ENCODE peak calls at places on chromosomes 5 and 9, in six cellular contexts. One of them, this sample, is unnamed.

GRCh38 chr5:83095163-83095972 is 18.0 kb downstream of the XRCC4 start:
- DNase-seq in trophoblast cell: no peak
- DNase-seq in IMR-90: no peak
- DNase-seq in mesendoderm: no peak
- DNase-seq in mesenchymal stem cell: no peak
- DNase-seq in H1: no peak
- DNase-seq in this sample: no peak

GRCh38 chr5:41587668-41588067 is 77.3 kb upstream of the PLCXD3 start:
- DNase-seq in IMR-90: no peak
- DNase-seq in mesendoderm: no peak
- DNase-seq in trophoblast cell: no peak
- DNase-seq in H1: no peak
- DNase-seq in mesenchymal stem cell: no peak
- DNase-seq in this sample: no peak

GRCh38 chr5:74326571-74327338 is 313.8 kb downstream of the ENC1 start:
- DNase-seq in H1: no peak
- DNase-seq in trophoblast cell: peak; percentile 77
- DNase-seq in mesenchymal stem cell: peak; percentile 89
- DNase-seq in mesendoderm: peak; percentile 78
- DNase-seq in IMR-90: peak; percentile 96
- DNase-seq in this sample: no peak

GRCh38 chr9:125548141-125548540 is 158.9 kb downstream of the MAPKAP1 start:
- DNase-seq in H1: no peak
- DNase-seq in IMR-90: no peak
- DNase-seq in mesenchymal stem cell: no peak
- DNase-seq in trophoblast cell: no peak
- DNase-seq in mesendoderm: no peak
- DNase-seq in this sample: no peak

GRCh38 chr9:127166651-127167524 is 44.5 kb upstream of the ANGPTL2 start:
- DNase-seq in IMR-90: peak; percentile 36
- DNase-seq in mesendoderm: no peak
- DNase-seq in H1: no peak
- DNase-seq in trophoblast cell: no peak
- DNase-seq in mesenchymal stem cell: no peak
- DNase-seq in this sample: no peak

GRCh38 chr5:32642276-32643002 is 57.1 kb downstream of the SUB1 start:
- DNase-seq in trophoblast cell: no peak
- DNase-seq in IMR-90: peak; percentile 61
- DNase-seq in mesendoderm: no peak
- DNase-seq in H1: no peak
- DNase-seq in mesenchymal stem cell: peak; percentile 6
- DNase-seq in this sample: no peak

GRCh38 chr9:119905706-119906105 is 536.5 kb upstream of the BRINP1 start:
- DNase-seq in mesendoderm: peak; percentile 21
- DNase-seq in IMR-90: no peak
- DNase-seq in H1: no peak
- DNase-seq in mesenchymal stem cell: no peak
- DNase-seq in trophoblast cell: no peak
- DNase-seq in this sample: no peak

GRCh38 chr5:123964916-123965315 is 452.9 kb downstream of the CSNK1G3 start:
- DNase-seq in mesenchymal stem cell: no peak
- DNase-seq in IMR-90: no peak
- DNase-seq in trophoblast cell: peak; percentile 4
- DNase-seq in H1: no peak
- DNase-seq in mesendoderm: no peak
- DNase-seq in this sample: no peak

GRCh38 chr5:106415541-106415940 is 1255.2 kb downstream of the EFNA5 start:
- DNase-seq in IMR-90: peak; percentile 89
- DNase-seq in mesenchymal stem cell: peak; percentile 66
- DNase-seq in H1: no peak
- DNase-seq in trophoblast cell: peak; percentile 62
- DNase-seq in mesendoderm: no peak
- DNase-seq in this sample: no peak

GRCh38 chr5:157473383-157474370 is 13.7 kb downstream of the NIPAL4 start:
- DNase-seq in mesenchymal stem cell: peak; percentile 80
- DNase-seq in IMR-90: peak; percentile 87
- DNase-seq in trophoblast cell: peak; percentile 70
- DNase-seq in H1: no peak
- DNase-seq in mesendoderm: no peak
- DNase-seq in this sample: no peak

GRCh38 chr9:17609312-17610005 is 30.6 kb downstream of the SH3GL2 start:
- DNase-seq in mesenchymal stem cell: no peak
- DNase-seq in mesendoderm: no peak
- DNase-seq in IMR-90: no peak
- DNase-seq in trophoblast cell: no peak
- DNase-seq in H1: no peak
- DNase-seq in this sample: no peak

GRCh38 chr9:121009657-121010056 is 40.4 kb downstream of the C5 start:
- DNase-seq in mesenchymal stem cell: no peak
- DNase-seq in trophoblast cell: no peak
- DNase-seq in mesendoderm: no peak
- DNase-seq in IMR-90: no peak
- DNase-seq in H1: no peak
- DNase-seq in this sample: no peak

GRCh38 chr9:105436753-105437152 is 11.1 kb upstream of the FSD1L start:
- DNase-seq in trophoblast cell: no peak
- DNase-seq in H1: no peak
- DNase-seq in mesenchymal stem cell: no peak
- DNase-seq in mesendoderm: no peak
- DNase-seq in IMR-90: no peak
- DNase-seq in this sample: no peak

GRCh38 chr9:94971378-94972131 is 245.1 kb downstream of the AOPEP start:
- DNase-seq in H1: no peak
- DNase-seq in IMR-90: no peak
- DNase-seq in mesendoderm: no peak
- DNase-seq in mesenchymal stem cell: no peak
- DNase-seq in trophoblast cell: no peak
- DNase-seq in this sample: no peak

GRCh38 chr9:125910286-125910685 is 163.1 kb downstream of the PBX3 start:
- DNase-seq in IMR-90: no peak
- DNase-seq in trophoblast cell: no peak
- DNase-seq in H1: no peak
- DNase-seq in mesenchymal stem cell: no peak
- DNase-seq in mesendoderm: no peak
- DNase-seq in this sample: no peak

GRCh38 chr9:95999390-95999789 is 123.9 kb downstream of the ERCC6L2 start:
- DNase-seq in mesendoderm: no peak
- DNase-seq in H1: no peak
- DNase-seq in trophoblast cell: no peak
- DNase-seq in mesenchymal stem cell: no peak
- DNase-seq in IMR-90: no peak
- DNase-seq in this sample: no peak

GRCh38 chr9:78566521-78566920 is 269.6 kb downstream of the PSAT1 start:
- DNase-seq in trophoblast cell: no peak
- DNase-seq in mesendoderm: no peak
- DNase-seq in mesenchymal stem cell: no peak
- DNase-seq in IMR-90: no peak
- DNase-seq in H1: no peak
- DNase-seq in this sample: no peak

GRCh38 chr5:68255305-68256130 is 40.0 kb downstream of the PIK3R1 start:
- DNase-seq in trophoblast cell: no peak
- DNase-seq in mesendoderm: no peak
- DNase-seq in IMR-90: no peak
- DNase-seq in H1: no peak
- DNase-seq in mesenchymal stem cell: no peak
- DNase-seq in this sample: no peak

GRCh38 chr5:371811-372555 is 50.5 kb downstream of the AHRR start:
- DNase-seq in IMR-90: no peak
- DNase-seq in trophoblast cell: no peak
- DNase-seq in mesenchymal stem cell: no peak
- DNase-seq in mesendoderm: no peak
- DNase-seq in H1: peak; percentile 42
- DNase-seq in this sample: no peak

GRCh38 chr5:42858031-42858643 is 46.4 kb upstream of the SELENOP start:
- DNase-seq in mesenchymal stem cell: no peak
- DNase-seq in mesendoderm: no peak
- DNase-seq in IMR-90: no peak
- DNase-seq in H1: no peak
- DNase-seq in trophoblast cell: no peak
- DNase-seq in this sample: no peak

GRCh38 chr9:94870793-94871558 is 144.5 kb downstream of the AOPEP start:
- DNase-seq in mesenchymal stem cell: peak; percentile 54
- DNase-seq in trophoblast cell: peak; percentile 94
- DNase-seq in H1: peak; percentile 26
- DNase-seq in mesendoderm: peak; percentile 58
- DNase-seq in IMR-90: no peak
- DNase-seq in this sample: no peak

GRCh38 chr5:131634666-131634995 is 398 bp downstream of the RAPGEF6 start:
- DNase-seq in H1: peak; percentile 75
- DNase-seq in trophoblast cell: peak; percentile 60
- DNase-seq in mesenchymal stem cell: peak; percentile 77
- DNase-seq in mesendoderm: peak; percentile 90
- DNase-seq in IMR-90: peak; percentile 46
- DNase-seq in this sample: peak; percentile 67

GRCh38 chr5:142422426-142422825 is 97.6 kb upstream of the SPRY4 start:
- DNase-seq in mesenchymal stem cell: peak; percentile 67
- DNase-seq in trophoblast cell: no peak
- DNase-seq in H1: no peak
- DNase-seq in IMR-90: peak; percentile 85
- DNase-seq in mesendoderm: no peak
- DNase-seq in this sample: no peak

GRCh38 chr9:110650261-110650660 is 18.3 kb upstream of the MUSK start:
- DNase-seq in IMR-90: peak; percentile 93
- DNase-seq in mesendoderm: no peak
- DNase-seq in H1: no peak
- DNase-seq in trophoblast cell: no peak
- DNase-seq in mesenchymal stem cell: peak; percentile 90
- DNase-seq in this sample: no peak

GRCh38 chr9:132879443-132880310 is 979 bp downstream of the SPACA9 start:
- DNase-seq in mesenchymal stem cell: peak; percentile 8
- DNase-seq in H1: no peak
- DNase-seq in mesendoderm: no peak
- DNase-seq in IMR-90: no peak
- DNase-seq in trophoblast cell: peak; percentile 44
- DNase-seq in this sample: no peak

GRCh38 chr5:1182360-1182632 is 19.1 kb upstream of the SLC6A19 start:
- DNase-seq in IMR-90: no peak
- DNase-seq in H1: no peak
- DNase-seq in mesendoderm: no peak
- DNase-seq in trophoblast cell: no peak
- DNase-seq in mesenchymal stem cell: no peak
- DNase-seq in this sample: no peak

GRCh38 chr9:38067892-38068615 is 973 bp downstream of the SHB start:
- DNase-seq in mesenchymal stem cell: no peak
- DNase-seq in mesendoderm: no peak
- DNase-seq in trophoblast cell: no peak
- DNase-seq in IMR-90: no peak
- DNase-seq in H1: peak; percentile 59
- DNase-seq in this sample: no peak

DNA sequence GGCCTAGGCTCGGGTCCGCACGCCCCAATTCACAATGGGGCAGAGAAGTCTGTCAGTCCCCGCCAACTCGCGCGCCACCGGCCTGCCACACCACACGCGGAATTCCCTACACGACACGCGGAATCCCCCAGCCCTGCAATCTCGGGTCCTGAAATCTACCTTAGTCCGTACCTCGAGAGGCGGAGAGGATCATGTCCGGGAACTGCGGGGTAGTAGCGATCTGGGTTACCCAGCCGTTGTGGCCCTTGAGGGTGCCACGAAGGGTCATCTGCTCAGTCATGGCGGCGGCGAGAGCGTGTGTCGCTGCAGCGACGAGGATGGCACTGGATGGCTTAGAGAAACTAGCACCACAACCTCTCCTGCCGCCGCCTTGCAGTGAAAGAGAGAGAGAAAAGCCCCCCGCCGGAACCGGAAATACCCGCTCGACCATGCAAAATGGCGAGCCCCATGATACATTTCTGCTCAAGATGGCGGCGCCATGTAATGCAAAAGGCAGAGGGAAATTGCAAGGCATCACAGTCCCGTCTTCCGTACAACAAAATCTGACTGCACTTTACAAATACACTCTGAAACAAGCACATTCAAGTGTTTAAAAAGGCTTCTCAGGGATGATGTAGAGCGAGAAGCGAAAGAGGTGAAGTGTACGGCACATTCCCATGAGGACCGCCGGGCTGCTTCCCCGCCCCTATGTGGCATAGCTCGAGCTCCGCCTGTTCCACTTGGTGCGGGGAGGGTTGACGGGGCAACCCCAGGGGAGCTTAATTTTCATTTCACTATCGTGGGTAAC is at the start of gene RACK1:
- DNase-seq in mesendoderm: peak; percentile 97
- DNase-seq in H1: peak; percentile 91
- DNase-seq in mesenchymal stem cell: peak; percentile 94
- DNase-seq in IMR-90: peak; percentile 85
- DNase-seq in trophoblast cell: peak; percentile 88
- DNase-seq in this sample: peak; percentile 89
- H2AK5ac ChIP-seq in mesendoderm: peak within 1 kb of the TSS; percentile 88
- H2AK5ac ChIP-seq in H1: peak within 1 kb of the TSS; percentile 95
- H2AK5ac ChIP-seq in mesenchymal stem cell: peak within 1 kb of the TSS; percentile 98
- H2AK5ac ChIP-seq in IMR-90: peak within 1 kb of the TSS; percentile 93
- H2AK5ac ChIP-seq in trophoblast cell: peak within 1 kb of the TSS; percentile 94
- H2AK5ac ChIP-seq in this sample: peak within 1 kb of the TSS; percentile 95

DNA sequence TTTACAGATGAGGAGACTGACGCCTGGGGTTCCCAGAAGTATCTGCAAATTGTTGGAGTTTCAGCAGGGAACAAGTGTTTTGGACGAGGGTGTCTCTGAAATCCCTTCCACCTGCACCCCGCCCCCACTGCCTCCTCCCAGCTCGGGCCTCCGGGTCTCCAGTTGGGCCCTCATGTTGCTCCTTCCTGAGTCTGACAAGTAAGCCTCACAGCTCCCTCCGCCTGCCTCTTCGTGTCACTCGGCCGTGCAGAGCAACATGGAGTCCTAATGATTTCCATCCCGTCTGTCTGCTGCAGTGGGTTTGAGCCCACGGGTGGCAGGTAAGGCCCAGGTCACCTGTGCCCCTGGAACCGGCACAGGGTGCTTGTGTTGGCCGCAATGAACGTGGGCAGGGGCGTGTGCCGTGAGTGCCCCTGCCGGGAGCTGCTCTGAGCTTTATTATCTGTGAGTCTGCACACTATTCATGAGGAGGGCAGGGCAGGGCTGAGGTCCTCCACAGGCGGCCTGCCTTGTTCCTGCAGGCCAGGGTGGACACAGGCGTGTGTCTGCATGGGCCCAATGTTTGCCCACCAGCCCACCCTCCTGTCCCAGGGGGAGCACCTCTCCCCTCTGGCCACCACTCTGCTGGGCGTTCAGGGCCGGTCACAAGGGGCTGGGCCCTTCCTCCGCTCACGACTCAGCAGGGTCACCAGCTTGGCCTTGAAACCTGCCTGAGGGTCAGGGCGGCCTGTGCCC is 6.1 kb downstream of the DOK3 start:
- DNase-seq in H1: no peak
- DNase-seq in mesenchymal stem cell: no peak
- DNase-seq in IMR-90: no peak
- DNase-seq in mesendoderm: no peak
- DNase-seq in trophoblast cell: no peak
- DNase-seq in this sample: no peak
- H3K4me3 ChIP-seq in H1: no peak overlapping the region
- H3K4me3 ChIP-seq in mesenchymal stem cell: no peak overlapping the region
- H3K4me3 ChIP-seq in IMR-90: no peak overlapping the region
- H3K4me3 ChIP-seq in mesendoderm: no peak overlapping the region
- H3K4me3 ChIP-seq in trophoblast cell: no peak overlapping the region
- H3K4me3 ChIP-seq in this sample: no peak overlapping the region

GRCh38 chr5:154444559-154445421 is 1.0 kb upstream of the SAP30L start:
- DNase-seq in H1: peak; percentile 75
- DNase-seq in mesenchymal stem cell: peak; percentile 21
- DNase-seq in mesendoderm: peak; percentile 37
- DNase-seq in IMR-90: no peak
- DNase-seq in trophoblast cell: no peak
- DNase-seq in this sample: no peak
- H2AK5ac ChIP-seq in H1: no peak overlapping the region
- H2AK5ac ChIP-seq in mesenchymal stem cell: no peak overlapping the region
- H2AK5ac ChIP-seq in mesendoderm: no peak overlapping the region
- H2AK5ac ChIP-seq in IMR-90: peak overlapping the region; percentile 37
- H2AK5ac ChIP-seq in trophoblast cell: no peak overlapping the region
- H2AK5ac ChIP-seq in this sample: no peak overlapping the region

GRCh38 chr9:129482521-129483466 is 138.1 kb downstream of the C9orf50 start:
- DNase-seq in mesenchymal stem cell: peak; percentile 94
- DNase-seq in IMR-90: peak; percentile 84
- DNase-seq in mesendoderm: peak; percentile 89
- DNase-seq in trophoblast cell: peak; percentile 83
- DNase-seq in H1: no peak
- DNase-seq in this sample: peak; percentile 49
- H3K4me3 ChIP-seq in mesenchymal stem cell: peak overlapping the region; percentile 61
- H3K4me3 ChIP-seq in IMR-90: no peak overlapping the region
- H3K4me3 ChIP-seq in mesendoderm: no peak overlapping the region
- H3K4me3 ChIP-seq in trophoblast cell: no peak overlapping the region
- H3K4me3 ChIP-seq in H1: peak overlapping the region; percentile 66
- H3K4me3 ChIP-seq in this sample: peak overlapping the region; percentile 53

This sample was measured in neuronal stem cell.